ENCODE peak calls at places on chromosomes 11 and 22, in six cellular contexts. L is GM23338, X is OCI-LY7, E is SK-N-SH, K is keratinocyte, N is mesothelial cell of epicardium. T is an unnamed sample.
A peak's percentile ranks its signal among the peaks of the same experiment; 100 is the strongest.

GRCh38 chr11:66321606-66322005 is 4.8 kb upstream of the CD248 start:
- DNase-seq in L (no peak), X (no peak), E (no peak), K (no peak), N (no peak), T (no peak)

GRCh38 chr22:40147388-40148176 is 30.1 kb upstream of the TNRC6B start:
- DNase-seq in L (peak; percentile 83), X (no peak), E (no peak), K (no peak), N (no peak), T (no peak)

GRCh38 chr11:109229682-109230081 is 192.3 kb upstream of the C11orf87 start:
- DNase-seq in L (no peak), X (no peak), E (no peak), K (no peak), N (no peak), T (no peak)

GRCh38 chr11:17798253-17798652 is 63.7 kb downstream of the KCNC1 start:
- DNase-seq in L (no peak), X (no peak), E (no peak), K (peak; percentile 75), N (no peak), T (no peak)

GRCh38 chr11:112877561-112877960 is 83.7 kb upstream of the NCAM1 start:
- DNase-seq in L (peak; percentile 42), X (no peak), E (peak; percentile 23), K (no peak), N (no peak), T (peak; percentile 9)

GRCh38 chr11:27471588-27472397 is 797 bp downstream of the LGR4 start:
- DNase-seq in L (peak; percentile 58), X (no peak), E (peak; percentile 81), K (no peak), N (no peak), T (peak; percentile 26)

GRCh38 chr11:77753230-77753629 is 67.3 kb downstream of the RSF1 start:
- DNase-seq in L (peak; percentile 83), X (no peak), E (no peak), K (no peak), N (no peak), T (no peak)

GRCh38 chr22:21444701-21445436 is 22.3 kb upstream of the TMEM191C start:
- DNase-seq in L (no peak), X (no peak), E (no peak), K (no peak), N (no peak), T (no peak)

GRCh38 chr11:197741-198235 is 4.9 kb downstream of the SCGB1C1 start:
- DNase-seq in L (no peak), X (no peak), E (no peak), K (no peak), N (no peak), T (no peak)

GRCh38 chr11:117159892-117160291 is 15.8 kb downstream of the PAFAH1B2 start:
- DNase-seq in L (no peak), X (no peak), E (no peak), K (no peak), N (no peak), T (no peak)

GRCh38 chr11:109798521-109798920 is 294.7 kb upstream of the ZC3H12C start:
- DNase-seq in L (no peak), X (no peak), E (no peak), K (no peak), N (no peak), T (no peak)

GRCh38 chr11:833114-833791 is 501 bp downstream of the CD151 start:
- DNase-seq in L (peak; percentile 64), X (no peak), E (peak; percentile 87), K (no peak), N (no peak), T (no peak)

GRCh38 chr11:46896719-46897406 is 21.5 kb downstream of the LRP4 start:
- DNase-seq in L (peak; percentile 44), X (peak; percentile 63), E (peak; percentile 63), K (no peak), N (no peak), T (no peak)

GRCh38 chr11:62444271-62444833 is 25.5 kb downstream of the SCGB1A1 start:
- DNase-seq in L (no peak), X (no peak), E (peak; percentile 92), K (no peak), N (no peak), T (no peak)

GRCh38 chr11:61413496-61413895 is 16.3 kb downstream of the CPSF7 start:
- DNase-seq in L (no peak), X (no peak), E (no peak), K (no peak), N (no peak), T (no peak)

GRCh38 chr22:49140921-49141680 is 686.6 kb downstream of the BRD1 start:
- DNase-seq in L (no peak), X (no peak), E (no peak), K (no peak), N (no peak), T (no peak)

DNA sequence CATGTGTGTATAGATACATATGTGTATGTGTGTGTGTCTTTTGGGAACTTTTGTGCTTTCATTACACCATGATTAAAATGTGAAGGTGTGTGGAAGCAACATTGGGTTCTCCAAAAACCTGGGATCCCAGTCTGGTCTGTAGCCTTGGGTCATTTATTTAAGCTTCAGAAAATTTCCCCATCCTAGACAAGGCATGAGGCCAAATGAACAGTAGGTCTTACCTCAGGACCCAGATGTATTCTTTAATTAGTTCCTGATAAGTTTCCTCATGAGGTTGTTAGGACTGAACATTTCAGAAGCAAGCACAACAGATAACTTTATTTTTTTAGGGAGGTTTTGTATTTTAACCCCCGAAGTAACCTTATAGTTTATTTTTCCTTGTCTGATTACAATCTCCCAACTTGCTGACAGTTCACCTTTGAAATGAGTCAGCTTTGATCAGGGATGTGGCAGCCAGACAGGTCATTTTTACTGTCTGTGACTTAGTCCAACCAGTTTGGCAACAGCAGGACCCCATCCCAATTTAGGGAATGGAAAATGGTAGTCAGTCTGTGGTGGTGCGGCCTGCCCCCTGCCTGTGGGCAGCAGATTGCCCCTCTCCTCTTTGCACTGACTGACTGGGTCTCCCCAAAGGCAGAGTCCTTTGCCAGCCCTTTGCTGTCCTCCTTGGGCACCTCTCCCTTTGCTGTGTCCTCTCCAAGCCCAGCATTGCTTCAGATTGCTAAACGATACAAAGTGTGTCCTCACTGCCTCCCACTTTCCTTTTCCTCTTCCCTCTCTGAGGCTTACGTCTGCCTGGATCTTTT is 88.3 kb downstream of the NAV2 start:
- DNase-seq in L (peak; percentile 50), X (no peak), E (no peak), K (no peak), N (no peak), T (no peak)
- TF ChIP-seq CTCF in L (peak; percentile 68), X (no peak), E (peak; percentile 26), K (no peak), N (no peak), T (peak; percentile 39)

GRCh38 chr11:128467610-128468041 is 119.7 kb downstream of the ETS1 start:
- DNase-seq in L (no peak), X (no peak), E (no peak), K (no peak), N (no peak), T (peak; percentile 21)
- TF ChIP-seq CTCF in L (no peak), X (no peak), E (peak; percentile 49), K (no peak), N (no peak), T (no peak)

GRCh38 chr11:11265320-11265719 is 87.7 kb downstream of the CSNK2A3 start:
- DNase-seq in L (no peak), X (no peak), E (no peak), K (no peak), N (no peak), T (no peak)

GRCh38 chr11:11265994-11266606 is 87.0 kb downstream of the CSNK2A3 start:
- DNase-seq in L (peak; percentile 75), X (peak; percentile 74), E (peak; percentile 62), K (no peak), N (peak; percentile 72), T (peak; percentile 51)

GRCh38 chr11:11261629-11262028 is 91.4 kb downstream of the CSNK2A3 start:
- DNase-seq in L (peak; percentile 21), X (peak; percentile 95), E (no peak), K (no peak), N (no peak), T (no peak)

GRCh38 chr11:11263238-11264030 is 89.6 kb downstream of the CSNK2A3 start:
- DNase-seq in L (peak; percentile 28), X (no peak), E (peak; percentile 46), K (no peak), N (no peak), T (no peak)

DNA sequence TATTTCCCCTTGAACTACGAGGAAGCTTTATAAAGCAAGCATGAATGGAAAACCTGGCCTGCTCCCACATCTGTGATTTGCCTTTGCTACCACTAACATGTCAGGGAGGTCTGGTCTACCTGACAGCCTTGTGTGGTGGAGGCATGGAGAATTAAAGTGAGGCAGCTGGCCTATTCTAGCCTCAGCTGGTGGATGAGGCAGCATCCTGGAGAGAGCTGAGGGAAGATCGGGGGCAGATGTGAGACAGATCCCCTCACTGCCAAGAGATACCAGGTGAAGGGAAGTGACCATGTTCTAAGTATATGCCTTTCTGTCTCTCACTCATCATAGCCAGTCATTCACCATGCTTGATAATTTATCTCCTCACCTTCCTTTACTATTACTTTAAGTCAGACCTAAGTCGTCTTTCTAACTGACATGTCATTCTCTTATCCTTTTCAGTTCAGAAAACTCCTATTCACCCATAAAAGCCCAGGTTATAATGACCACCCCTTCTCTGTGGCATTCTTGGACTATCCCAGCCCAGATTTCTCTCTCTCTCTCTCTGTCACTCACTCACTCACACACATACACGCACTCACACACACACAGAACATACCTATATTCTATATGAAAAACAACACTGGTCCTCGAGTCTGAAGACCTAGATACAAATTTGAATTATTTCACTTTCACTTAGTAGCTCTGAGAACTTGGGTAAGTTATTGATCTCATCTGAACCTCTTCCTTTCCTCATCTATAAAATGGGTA is 90.7 kb downstream of the CSNK2A3 start:
- DNase-seq in L (no peak), X (peak; percentile 59), E (no peak), K (no peak), N (no peak), T (no peak)
- TF ChIP-seq CTCF in L (no peak), X (no peak), E (no peak), K (no peak), N (no peak), T (no peak)

GRCh38 chr11:74933765-74934164 is 15.1 kb downstream of the XRRA1 start:
- DNase-seq in L (no peak), X (no peak), E (no peak), K (no peak), N (no peak), T (no peak)

GRCh38 chr11:74936976-74937375 is 11.9 kb downstream of the XRRA1 start:
- DNase-seq in L (no peak), X (no peak), E (no peak), K (no peak), N (no peak), T (no peak)

GRCh38 chr11:74937696-74938475 is 11.0 kb downstream of the XRRA1 start:
- DNase-seq in L (no peak), X (no peak), E (no peak), K (no peak), N (no peak), T (no peak)

GRCh38 chr11:74935285-74935684 is 13.6 kb downstream of the XRRA1 start:
- DNase-seq in L (no peak), X (no peak), E (peak; percentile 12), K (no peak), N (no peak), T (no peak)

DNA sequence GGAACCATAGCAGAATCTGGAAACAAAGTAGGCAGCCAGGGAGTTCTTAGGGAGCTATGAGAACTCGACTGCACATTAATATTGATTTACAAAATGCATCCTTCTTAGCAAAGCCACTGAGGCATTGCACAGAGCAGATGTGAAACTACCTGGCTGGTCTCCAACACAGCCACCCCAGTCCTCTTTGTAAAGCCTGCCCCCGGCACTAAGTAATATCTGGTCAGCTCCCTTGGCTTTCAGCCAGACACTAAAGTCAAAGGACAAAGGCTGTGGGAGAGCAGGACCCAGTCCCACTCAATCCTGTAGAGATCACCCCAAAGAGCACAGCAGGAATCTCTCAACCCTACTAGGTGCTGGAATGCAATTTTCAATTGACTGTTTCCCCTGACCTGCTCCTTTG is 12.8 kb downstream of the XRRA1 start:
- DNase-seq in L (no peak), X (no peak), E (peak; percentile 76), K (no peak), N (no peak), T (no peak)
- TF ChIP-seq CTCF in L (no peak), X (no peak), E (no peak), K (no peak), N (no peak), T (no peak)